ENCODE peak calls at places on chromosome 14, in seven cellular contexts. C is activated gamma-delta T cell treated with Interleukin-2 at 50 U/mL for 16 hours; D is heart right ventricle; M is NCI-H774; S is AG09309; G is activated CD4-positive, alpha-beta T cell treated with anti-CD3 and anti-CD28 coated beads for 36 hours; P is cardiac fibroblast. K is an unnamed sample.

GRCh38 chr14:99619873-99620834 is 16.1 kb upstream of the CCDC85C start:
- DNase-seq in C (no peak), D (no peak), M (no peak), S (no peak), G (peak), P (peak), K (no peak)

GRCh38 chr14:22390824-22391461 is 198.1 kb downstream of the DAD1 start:
- DNase-seq in C (no peak), D (no peak), M (no peak), S (no peak), G (no peak), P (no peak), K (no peak)

GRCh38 chr14:98953544-98954346 is 318.3 kb downstream of the BCL11B start:
- DNase-seq in C (no peak), D (peak), M (no peak), S (no peak), G (no peak), P (peak), K (no peak)

GRCh38 chr14:99354166-99354875 is 82.3 kb upstream of the BCL11B start:
- DNase-seq in C (no peak), D (no peak), M (no peak), S (no peak), G (no peak), P (no peak), K (no peak)

GRCh38 chr14:64060648-64061096 is 207.9 kb downstream of the SYNE2 start:
- DNase-seq in C (no peak), D (no peak), M (no peak), S (no peak), G (peak), P (peak), K (no peak)

GRCh38 chr14:95784137-95784536 is 70.2 kb upstream of the TCL1A start:
- DNase-seq in C (no peak), D (no peak), M (no peak), S (no peak), G (peak), P (peak), K (no peak)

GRCh38 chr14:57725399-57726077 is 140.4 kb downstream of the SLC35F4 start:
- DNase-seq in C (no peak), D (no peak), M (no peak), S (no peak), G (no peak), P (peak), K (no peak)

GRCh38 chr14:27411021-27411420 is 813.2 kb upstream of the NOVA1 start:
- DNase-seq in C (no peak), D (no peak), M (no peak), S (no peak), G (no peak), P (no peak), K (no peak)

GRCh38 chr14:100131181-100131580 is 28.3 kb downstream of the DEGS2 start:
- DNase-seq in C (no peak), D (no peak), M (no peak), S (no peak), G (no peak), P (no peak), K (no peak)

GRCh38 chr14:53955671-53956426 is 776 bp downstream of the BMP4 start:
- DNase-seq in C (no peak), D (peak), M (no peak), S (no peak), G (peak), P (peak), K (peak)

GRCh38 chr14:34781242-34781641 is 66.8 kb upstream of the CFL2 start:
- DNase-seq in C (no peak), D (no peak), M (no peak), S (peak), G (no peak), P (peak), K (no peak)

GRCh38 chr14:93328546-93328945 is 4.3 kb downstream of the BTBD7 start:
- DNase-seq in C (no peak), D (no peak), M (no peak), S (no peak), G (no peak), P (no peak), K (no peak)

GRCh38 chr14:68724914-68725313 is 68.0 kb downstream of the ZFP36L1 start:
- DNase-seq in C (no peak), D (no peak), M (no peak), S (no peak), G (no peak), P (no peak), K (no peak)

GRCh38 chr14:99522457-99522891 is 41.3 kb downstream of the CCNK start:
- DNase-seq in C (no peak), D (no peak), M (no peak), S (no peak), G (no peak), P (peak), K (peak)

GRCh38 chr14:91503000-91503504 is 7.1 kb downstream of the PPP4R3A start:
- DNase-seq in C (no peak), D (no peak), M (no peak), S (no peak), G (no peak), P (no peak), K (no peak)

GRCh38 chr14:99502989-99503421 is 21.8 kb downstream of the CCNK start:
- DNase-seq in C (no peak), D (no peak), M (no peak), S (no peak), G (no peak), P (no peak), K (no peak)

GRCh38 chr14:38210587-38211257 is 3.0 kb downstream of the SSTR1 start:
- DNase-seq in C (no peak), D (no peak), M (no peak), S (no peak), G (no peak), P (peak), K (no peak)

GRCh38 chr14:84197704-84198103 is 1332.2 kb upstream of the FLRT2 start:
- DNase-seq in C (no peak), D (no peak), M (no peak), S (no peak), G (no peak), P (no peak), K (no peak)

GRCh38 chr14:70821581-70821915 is 12.2 kb upstream of the MAP3K9 start:
- DNase-seq in C (no peak), D (no peak), M (no peak), S (no peak), G (no peak), P (no peak), K (no peak)

GRCh38 chr14:101491841-101492240 is 69.5 kb upstream of the DIO3 start:
- DNase-seq in C (no peak), D (no peak), M (no peak), S (no peak), G (no peak), P (no peak), K (peak)

GRCh38 chr14:51660720-51661119 is 9.0 kb downstream of the FRMD6 start:
- DNase-seq in C (no peak), D (no peak), M (no peak), S (no peak), G (no peak), P (no peak), K (no peak)

GRCh38 chr14:34426313-34427295 is 35.4 kb downstream of the SPTSSA start:
- DNase-seq in C (no peak), D (no peak), M (no peak), S (no peak), G (no peak), P (no peak), K (no peak)

GRCh38 chr14:42715316-42715715 is 1108.6 kb downstream of the LRFN5 start:
- DNase-seq in C (no peak), D (no peak), M (no peak), S (no peak), G (no peak), P (peak), K (no peak)

GRCh38 chr14:90426663-90427062 is 29.8 kb downstream of the CALM1 start:
- DNase-seq in C (no peak), D (peak), M (no peak), S (no peak), G (no peak), P (peak), K (peak)

GRCh38 chr14:37586783-37587428 is 8.1 kb downstream of the FOXA1 start:
- DNase-seq in C (no peak), D (no peak), M (no peak), S (no peak), G (no peak), P (no peak), K (no peak)

GRCh38 chr14:74085047-74085637 is 386 bp downstream of the LIN52 start:
- DNase-seq in C (no peak), D (no peak), M (no peak), S (no peak), G (peak), P (peak), K (peak)

GRCh38 chr14:34199585-34199984 is 248.7 kb upstream of the EGLN3 start:
- DNase-seq in C (no peak), D (no peak), M (no peak), S (peak), G (peak), P (peak), K (no peak)

GRCh38 chr14:54202288-54202687 is 194.5 kb upstream of the CDKN3 start:
- DNase-seq in C (no peak), D (no peak), M (no peak), S (no peak), G (no peak), P (no peak), K (no peak)

GRCh38 chr14:82419933-82420332 is 886.3 kb upstream of the SEL1L start:
- DNase-seq in C (no peak), D (no peak), M (no peak), S (no peak), G (no peak), P (no peak), K (no peak)

GRCh38 chr14:55373784-55374725 is 37.6 kb downstream of the ATG14 start:
- DNase-seq in C (peak), D (no peak), M (no peak), S (no peak), G (peak), P (peak), K (no peak)

GRCh38 chr14:49953196-49953595 is 60.3 kb downstream of the ARF6 start:
- DNase-seq in C (no peak), D (no peak), M (no peak), S (no peak), G (no peak), P (no peak), K (no peak)

GRCh38 chr14:99769123-99769522 is 24.1 kb upstream of the EML1 start:
- DNase-seq in C (no peak), D (no peak), M (no peak), S (no peak), G (no peak), P (no peak), K (no peak)

GRCh38 chr14:54435500-54435981 is 5.6 kb downstream of the CNIH1 start:
- DNase-seq in C (no peak), D (no peak), M (no peak), S (peak), G (peak), P (peak), K (no peak)